ENCODE peak calls at places on chromosome X, in seven cellular contexts. C is mesenchymal stem cell, V is GM23338, M is mammary epithelial cell, J is WERI-Rb-1, R is HCT116, Q is transverse colon. L is an unnamed sample. For H3K36me3, the result is how much of the 10 kb centered on the place peaks cover.

GRCh38 chrX:136339702-136340101 is 38.9 kb downstream of the ADGRG4 start:
- DNase-seq in R (no peak), V (no peak), J (no peak), C (no peak), M (no peak), Q (no peak), L (no peak)

GRCh38 chrX:150897371-150898319 is 823 bp downstream of the CD99L2 start:
- DNase-seq in Q (peak), M (peak), V (peak), C (peak), J (peak), R (no peak), L (peak)

GRCh38 chrX:20267924-20268701 is 1.4 kb upstream of the RPS6KA3 start:
- DNase-seq in V (peak), C (peak), Q (peak), J (peak), R (no peak), M (no peak), L (peak)

GRCh38 chrX:106437407-106437806 is 174.4 kb upstream of the RADX start:
- DNase-seq in V (no peak), R (no peak), Q (no peak), M (no peak), J (no peak), C (no peak), L (no peak)

GRCh38 chrX:110317079-110317819 is 636 bp downstream of the AMMECR1 start:
- DNase-seq in Q (peak), V (peak), M (no peak), R (no peak), J (peak), C (peak), L (peak)

GRCh38 chrX:17802756-17803155 is 58.3 kb downstream of the RAI2 start:
- DNase-seq in R (no peak), J (no peak), Q (no peak), M (no peak), C (no peak), V (no peak), L (no peak)

GRCh38 chrX:6210230-6210629 is 18.4 kb downstream of the NLGN4X start:
- DNase-seq in V (no peak), R (no peak), J (no peak), Q (no peak), C (no peak), M (no peak), L (no peak)

GRCh38 chrX:20988118-20988517 is 386.1 kb upstream of the CNKSR2 start:
- DNase-seq in C (peak), V (no peak), M (peak), R (no peak), Q (no peak), J (no peak), L (no peak)

GRCh38 chrX:94400488-94400887 is 726.5 kb downstream of the FAM133A start:
- DNase-seq in J (no peak), M (peak), Q (no peak), R (no peak), C (no peak), V (peak), L (no peak)

GRCh38 chrX:12686324-12686723 is 104.9 kb upstream of the PRPS2 start:
- DNase-seq in J (no peak), Q (no peak), C (no peak), V (no peak), M (no peak), R (no peak), L (no peak)

GRCh38 chrX:53974529-53974928 is 69.7 kb downstream of the PHF8 start:
- DNase-seq in Q (no peak), C (no peak), M (no peak), R (no peak), J (no peak), V (no peak), L (no peak)

GRCh38 chrX:108439434-108439883 is at the start of gene COL4A5:
- DNase-seq in V (peak), R (peak), J (no peak), M (peak), C (peak), Q (peak), L (peak)

GRCh38 chrX:131729295-131729694 is 185.4 kb downstream of the OR13H1 start:
- DNase-seq in C (no peak), J (peak), R (no peak), M (peak), V (no peak), Q (peak), L (peak)

GRCh38 chrX:78075787-78076389 is 28.2 kb upstream of the PGK1 start:
- DNase-seq in V (no peak), C (no peak), R (peak), M (peak), Q (no peak), J (no peak), L (no peak)

GRCh38 chrX:23826653-23827052 is 43.7 kb downstream of the SAT1 start:
- DNase-seq in J (no peak), C (no peak), R (no peak), Q (no peak), V (no peak), M (no peak), L (no peak)

GRCh38 chrX:151505796-151506195 is 57.7 kb upstream of the PASD1 start:
- DNase-seq in Q (no peak), R (peak), J (peak), V (peak), M (peak), C (no peak), L (peak)

GRCh38 chrX:23783569-23784486 is 855 bp downstream of the SAT1 start:
- DNase-seq in J (no peak), V (no peak), R (no peak), C (no peak), Q (no peak), M (no peak), L (no peak)

GRCh38 chrX:54492340-54492739 is 3.7 kb downstream of the FGD1 start:
- DNase-seq in R (no peak), C (peak), J (no peak), M (no peak), V (no peak), Q (no peak), L (no peak)

GRCh38 chrX:37653397-37654085 is 32.0 kb upstream of the XK start:
- DNase-seq in M (no peak), J (no peak), Q (no peak), V (no peak), R (no peak), C (no peak), L (no peak)

GRCh38 chrX:69285881-69286545 is 120.8 kb upstream of the PJA1 start:
- DNase-seq in C (peak), V (peak), J (peak), R (peak), M (peak), Q (peak), L (peak)

GRCh38 chrX:132877954-132878536 is 80.4 kb downstream of the HS6ST2 start:
- DNase-seq in J (no peak), R (no peak), C (no peak), Q (no peak), V (no peak), M (no peak), L (no peak)

GRCh38 chrX:52380993-52381392 is 12.2 kb downstream of the XAGE2 start:
- DNase-seq in C (no peak), M (no peak), V (no peak), J (no peak), Q (no peak), R (no peak), L (no peak)

GRCh38 chrX:355329-356050 is 31.2 kb downstream of the PPP2R3B start:
- DNase-seq in J (no peak), M (no peak), Q (no peak), R (no peak), C (no peak), V (no peak), L (no peak)

GRCh38 chrX:104647084-104647483 is 81.1 kb downstream of the IL1RAPL2 start:
- DNase-seq in V (no peak), M (no peak), Q (no peak), R (no peak), C (no peak), J (no peak), L (no peak)

GRCh38 chrX:47171996-47172395 is 21.6 kb upstream of the UBA1 start:
- DNase-seq in J (no peak), C (no peak), Q (no peak), R (no peak), M (no peak), V (no peak), L (no peak)
- H3K27ac ChIP-seq in J (no peak), C (no peak), Q (no peak), R (no peak), M (no peak), V (no peak), L (no peak)

GRCh38 chrX:1400731-1401471 is 9.0 kb upstream of the SLC25A6 start:
- DNase-seq in J (peak), M (no peak), V (peak), C (no peak), R (peak), Q (no peak), L (no peak)

GRCh38 chrX:1407035-1407434 is 15.1 kb upstream of the SLC25A6 start:
- DNase-seq in R (no peak), J (no peak), V (no peak), M (no peak), Q (no peak), C (no peak), L (no peak)

GRCh38 chrX:1401611-1402430 is 9.9 kb upstream of the SLC25A6 start:
- DNase-seq in C (no peak), J (no peak), V (no peak), R (no peak), Q (no peak), M (no peak), L (no peak)

GRCh38 chrX:1400049-1400448 is 8.1 kb upstream of the SLC25A6 start:
- DNase-seq in C (no peak), R (no peak), V (no peak), J (no peak), Q (no peak), M (no peak), L (no peak)

GRCh38 chrX:1403228-1403627 is 11.3 kb upstream of the SLC25A6 start:
- DNase-seq in V (no peak), C (no peak), M (no peak), Q (no peak), J (no peak), R (no peak), L (no peak)
- H3K36me3 ChIP-seq in V (under half), C (half or more), M (under half), Q (under half), J (half or more), R (under half), L (half or more)

DNA sequence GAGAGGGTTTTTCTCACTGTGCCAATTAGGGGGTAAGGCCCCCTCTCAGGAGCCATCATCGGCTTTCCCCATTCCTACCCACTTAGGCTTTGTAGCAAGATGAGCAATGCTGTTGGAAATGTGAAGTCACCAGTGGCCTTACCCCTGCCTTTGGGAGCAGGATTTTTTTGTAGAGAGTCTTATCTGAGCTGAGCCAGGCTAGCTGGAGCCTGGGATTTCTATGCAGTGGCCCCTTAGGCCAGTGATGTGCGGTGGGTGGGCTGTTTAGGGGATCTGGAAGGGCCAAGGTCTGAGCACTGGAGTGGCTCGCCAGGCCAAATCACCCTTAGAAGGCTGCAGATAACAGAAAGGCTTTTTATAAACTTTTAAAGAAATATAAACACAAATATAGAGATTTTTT is 4.2 kb downstream of the CXorf65 start:
- DNase-seq in J (no peak), R (no peak), C (no peak), V (no peak), Q (no peak), M (no peak), L (no peak)
- H3K27ac ChIP-seq in J (peak), R (no peak), C (no peak), V (peak), Q (no peak), M (no peak), L (peak)

GRCh38 chrX:154430916-154431315 is 2.4 kb downstream of the ATP6AP1 start:
- DNase-seq in M (no peak), C (no peak), J (no peak), R (no peak), Q (no peak), V (no peak), L (no peak)
- H3K36me3 ChIP-seq in M (under half), C (under half), J (under half), R (under half), Q (under half), V (under half), L (under half)

DNA sequence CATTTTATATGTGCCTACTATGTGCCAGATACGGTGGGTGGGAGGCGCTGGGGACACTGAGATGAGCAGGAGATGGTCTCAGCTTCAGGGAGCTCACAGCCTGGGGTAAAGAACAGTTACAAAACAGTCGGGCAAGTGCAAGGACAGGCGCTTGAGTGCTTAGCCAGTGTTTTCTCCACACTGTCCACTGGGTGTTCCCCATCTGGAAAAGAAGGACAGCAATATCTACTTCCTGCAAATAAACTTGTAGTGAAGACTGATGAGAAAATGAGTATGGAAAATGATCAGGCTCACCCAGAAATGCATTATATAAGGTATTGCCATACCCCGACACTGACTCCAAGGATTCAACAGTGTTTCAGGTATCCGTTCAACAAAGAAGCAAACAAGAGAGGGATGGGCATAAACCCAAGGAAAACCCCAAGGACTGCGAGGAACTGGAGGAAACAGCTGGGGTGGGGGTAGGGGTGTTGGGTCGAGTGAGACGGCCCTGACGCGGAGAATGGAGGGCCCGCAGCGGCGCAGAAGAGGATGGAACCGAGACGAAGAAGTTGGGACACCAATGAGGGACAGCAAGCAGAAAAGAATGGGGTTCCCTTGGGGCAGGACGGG is 805 bp downstream of the TMEM185A start:
- DNase-seq in J (no peak), V (no peak), R (no peak), C (peak), Q (no peak), M (peak), L (peak)
- H3K27ac ChIP-seq in J (no peak), V (no peak), R (peak), C (peak), Q (peak), M (peak), L (peak)

GRCh38 chrX:149497626-149498025 is 7.5 kb downstream of the IDS start:
- DNase-seq in V (no peak), Q (no peak), J (no peak), C (no peak), M (peak), R (no peak), L (no peak)
- H3K36me3 ChIP-seq in V (under half), Q (under half), J (under half), C (half or more), M (under half), R (under half), L (under half)

DNA sequence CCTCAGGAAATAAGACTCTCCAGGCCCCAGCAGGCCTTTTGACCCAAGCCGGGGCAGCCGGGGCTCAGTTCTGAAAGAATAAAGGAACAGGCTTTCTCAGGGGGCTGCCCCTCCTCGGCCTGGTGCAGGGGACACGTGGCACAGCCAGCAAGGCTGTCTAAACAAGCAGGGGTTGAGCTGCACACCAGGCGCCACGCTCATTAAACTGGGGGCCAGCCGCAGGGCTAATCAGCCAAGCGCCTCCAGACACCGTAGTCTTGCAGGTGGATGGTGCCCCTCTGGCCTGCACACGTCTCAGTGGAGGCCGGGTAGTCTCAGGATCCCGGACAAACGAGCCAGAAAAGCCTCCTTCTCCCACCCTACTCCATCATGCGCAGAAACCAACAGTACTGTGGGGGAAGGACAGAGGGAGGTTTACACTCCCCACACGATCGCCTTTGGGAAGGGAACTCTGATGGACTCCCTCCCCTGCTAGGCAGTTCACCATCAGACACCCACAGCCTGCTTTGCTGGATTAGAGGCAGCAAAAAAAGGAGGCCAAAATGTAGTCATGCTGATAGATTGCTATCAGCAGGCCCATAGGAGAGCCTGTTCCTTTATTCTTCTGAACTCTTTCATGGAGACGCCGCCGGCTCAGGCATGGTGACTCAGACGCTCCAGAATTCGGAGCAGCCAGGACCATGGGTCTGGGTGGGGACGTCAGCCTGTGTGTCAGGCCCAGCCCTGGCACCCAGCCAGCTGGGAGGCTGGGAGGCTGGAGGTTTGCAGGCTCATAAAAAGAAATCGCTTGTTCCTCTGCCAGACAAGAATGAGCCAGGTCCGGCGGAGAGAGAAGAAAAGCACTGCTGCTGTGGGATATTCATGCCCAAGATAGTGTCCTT is 342.4 kb downstream of the BCOR start:
- DNase-seq in V (no peak), J (no peak), Q (peak), M (peak), C (peak), R (peak), L (peak)
- H3K27ac ChIP-seq in V (no peak), J (peak), Q (peak), M (no peak), C (peak), R (peak), L (no peak)

GRCh38 chrX:1390621-1391369 is 1.1 kb downstream of the SLC25A6 start:
- DNase-seq in Q (peak), C (no peak), M (no peak), J (peak), V (no peak), R (no peak), L (no peak)

GRCh38 chrX:1392376-1393130 is 640 bp upstream of the SLC25A6 start:
- DNase-seq in V (peak), M (peak), J (peak), Q (peak), R (no peak), C (peak), L (peak)

GRCh38 chrX:1389993-1390285 is 2.0 kb downstream of the SLC25A6 start:
- DNase-seq in C (no peak), M (no peak), Q (no peak), R (no peak), V (no peak), J (no peak), L (no peak)

GRCh38 chrX:1391370-1391706 is 575 bp downstream of the SLC25A6 start:
- DNase-seq in J (peak), M (no peak), Q (no peak), R (no peak), C (no peak), V (peak), L (no peak)

DNA sequence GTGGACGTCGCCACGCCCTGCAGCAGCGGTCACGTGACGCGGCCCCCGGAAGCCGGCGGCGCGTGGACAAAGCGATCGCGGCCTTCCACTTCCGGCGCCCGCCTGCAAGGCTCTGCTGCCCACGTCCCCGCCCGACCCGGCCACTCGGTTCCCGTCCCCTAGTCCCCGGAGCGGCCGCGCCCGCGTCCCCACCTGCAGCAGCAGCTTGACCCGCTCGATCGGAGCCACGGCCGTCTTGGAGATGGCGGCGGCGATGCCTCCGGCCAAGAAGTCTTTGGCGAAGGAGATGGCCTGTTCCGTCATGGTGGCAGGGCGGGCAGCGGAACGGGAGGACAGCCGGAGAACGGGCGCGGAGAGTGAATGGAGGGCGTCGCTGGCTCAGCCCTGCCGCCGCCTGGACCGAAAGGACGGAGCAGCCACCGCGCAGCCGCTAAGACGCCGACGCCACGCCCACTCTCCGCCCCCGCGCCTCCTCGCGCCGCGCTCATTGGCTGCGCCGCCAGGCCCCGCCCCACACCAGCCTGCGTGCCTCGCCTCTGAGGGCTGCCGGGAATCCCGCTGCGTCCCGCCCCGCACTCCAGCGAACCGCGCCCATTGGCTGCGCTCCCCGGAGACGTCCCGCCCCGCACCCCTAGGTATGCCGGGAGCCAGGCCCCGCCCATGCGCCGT is at the start of gene SLC25A6:
- DNase-seq in V (peak), C (peak), Q (peak), M (peak), J (peak), R (peak), L (peak)
- H3K36me3 ChIP-seq in V (under half), C (under half), Q (under half), M (under half), J (half or more), R (under half), L (half or more)

DNA sequence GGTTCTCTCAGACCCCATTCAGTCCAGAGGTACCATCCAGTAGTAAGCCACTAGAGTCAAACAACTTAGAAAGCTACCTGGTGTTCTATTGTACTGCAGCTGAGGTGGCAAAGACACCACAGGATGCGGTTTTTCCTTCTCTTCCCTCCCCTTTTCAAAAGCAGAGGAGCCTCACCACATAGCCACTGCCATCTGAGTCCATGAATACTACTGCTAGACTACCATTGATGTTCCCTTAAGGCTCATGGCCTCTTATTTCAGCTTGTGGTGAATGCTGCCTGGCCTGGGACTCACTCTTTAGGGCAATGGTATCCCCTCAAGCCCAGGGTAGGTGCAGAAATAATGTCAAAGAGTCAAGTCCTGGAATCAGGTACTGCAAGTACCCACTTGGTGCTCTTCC is 41.8 kb upstream of the KLHL4 start:
- DNase-seq in V (no peak), R (no peak), J (no peak), M (no peak), C (no peak), Q (no peak), L (no peak)
- H3K27ac ChIP-seq in V (no peak), R (no peak), J (no peak), M (no peak), C (no peak), Q (no peak), L (no peak)

L was measured in A673.